ENCODE peak calls at places on chromosomes 3 and 15, in six cellular contexts. One of them, this sample, is unnamed.

GRCh38 chr15:68025860-68026424 is 28.2 kb upstream of the PIAS1 start:
- DNase-seq in pons: no peak
- DNase-seq in T-helper 1 cell: no peak
- DNase-seq in naive thymus-derived CD8-positive, alpha-beta T cell: no peak
- DNase-seq in stimulated activated effector memory CD8-positive, alpha-beta T cell treated with anti-CD3 and anti-CD28 coated beads, Interleukin-12 subunit alpha, Interleukin-12 subunit beta, amount 100 ng/mL, for 72 hours: no peak
- DNase-seq in GM06990: no peak
- DNase-seq in this sample: no peak

GRCh38 chr3:160538906-160539305 is 26.5 kb downstream of the KPNA4 start:
- DNase-seq in pons: no peak
- DNase-seq in T-helper 1 cell: no peak
- DNase-seq in naive thymus-derived CD8-positive, alpha-beta T cell: no peak
- DNase-seq in stimulated activated effector memory CD8-positive, alpha-beta T cell treated with anti-CD3 and anti-CD28 coated beads, Interleukin-12 subunit alpha, Interleukin-12 subunit beta, amount 100 ng/mL, for 72 hours: no peak
- DNase-seq in GM06990: no peak
- DNase-seq in this sample: no peak

GRCh38 chr15:66757030-66757429 is 55.0 kb downstream of the SMAD6 start:
- DNase-seq in pons: no peak
- DNase-seq in T-helper 1 cell: no peak
- DNase-seq in naive thymus-derived CD8-positive, alpha-beta T cell: no peak
- DNase-seq in stimulated activated effector memory CD8-positive, alpha-beta T cell treated with anti-CD3 and anti-CD28 coated beads, Interleukin-12 subunit alpha, Interleukin-12 subunit beta, amount 100 ng/mL, for 72 hours: no peak
- DNase-seq in GM06990: no peak
- DNase-seq in this sample: no peak

GRCh38 chr3:40317061-40317676 is 7.7 kb downstream of the EIF1B start:
- DNase-seq in pons: peak; percentile 82
- DNase-seq in T-helper 1 cell: peak; percentile 61
- DNase-seq in naive thymus-derived CD8-positive, alpha-beta T cell: no peak
- DNase-seq in stimulated activated effector memory CD8-positive, alpha-beta T cell treated with anti-CD3 and anti-CD28 coated beads, Interleukin-12 subunit alpha, Interleukin-12 subunit beta, amount 100 ng/mL, for 72 hours: peak; percentile 9
- DNase-seq in GM06990: peak; percentile 41
- DNase-seq in this sample: peak; percentile 77

GRCh38 chr15:63483521-63484371 is 20.6 kb upstream of the USP3 start:
- DNase-seq in pons: no peak
- DNase-seq in T-helper 1 cell: peak; percentile 66
- DNase-seq in naive thymus-derived CD8-positive, alpha-beta T cell: no peak
- DNase-seq in stimulated activated effector memory CD8-positive, alpha-beta T cell treated with anti-CD3 and anti-CD28 coated beads, Interleukin-12 subunit alpha, Interleukin-12 subunit beta, amount 100 ng/mL, for 72 hours: no peak
- DNase-seq in GM06990: peak; percentile 67
- DNase-seq in this sample: peak; percentile 87

GRCh38 chr15:42732095-42732827 is 4.7 kb downstream of the CDAN1 start:
- DNase-seq in pons: no peak
- DNase-seq in T-helper 1 cell: no peak
- DNase-seq in naive thymus-derived CD8-positive, alpha-beta T cell: no peak
- DNase-seq in stimulated activated effector memory CD8-positive, alpha-beta T cell treated with anti-CD3 and anti-CD28 coated beads, Interleukin-12 subunit alpha, Interleukin-12 subunit beta, amount 100 ng/mL, for 72 hours: no peak
- DNase-seq in GM06990: no peak
- DNase-seq in this sample: no peak

GRCh38 chr3:126491221-126492013 is 15.7 kb upstream of the ZXDC start:
- DNase-seq in pons: no peak
- DNase-seq in T-helper 1 cell: no peak
- DNase-seq in naive thymus-derived CD8-positive, alpha-beta T cell: no peak
- DNase-seq in stimulated activated effector memory CD8-positive, alpha-beta T cell treated with anti-CD3 and anti-CD28 coated beads, Interleukin-12 subunit alpha, Interleukin-12 subunit beta, amount 100 ng/mL, for 72 hours: no peak
- DNase-seq in GM06990: no peak
- DNase-seq in this sample: no peak

GRCh38 chr15:101296418-101297405 is 1.7 kb upstream of the SNRPA1 start:
- DNase-seq in pons: no peak
- DNase-seq in T-helper 1 cell: no peak
- DNase-seq in naive thymus-derived CD8-positive, alpha-beta T cell: no peak
- DNase-seq in stimulated activated effector memory CD8-positive, alpha-beta T cell treated with anti-CD3 and anti-CD28 coated beads, Interleukin-12 subunit alpha, Interleukin-12 subunit beta, amount 100 ng/mL, for 72 hours: no peak
- DNase-seq in GM06990: no peak
- DNase-seq in this sample: no peak

GRCh38 chr3:122921791-122922651 is 105.5 kb downstream of the SEMA5B start:
- DNase-seq in pons: no peak
- DNase-seq in T-helper 1 cell: peak; percentile 34
- DNase-seq in naive thymus-derived CD8-positive, alpha-beta T cell: no peak
- DNase-seq in stimulated activated effector memory CD8-positive, alpha-beta T cell treated with anti-CD3 and anti-CD28 coated beads, Interleukin-12 subunit alpha, Interleukin-12 subunit beta, amount 100 ng/mL, for 72 hours: no peak
- DNase-seq in GM06990: peak; percentile 56
- DNase-seq in this sample: peak; percentile 40

GRCh38 chr3:47082519-47082918 is 81.4 kb downstream of the SETD2 start:
- DNase-seq in pons: no peak
- DNase-seq in T-helper 1 cell: no peak
- DNase-seq in naive thymus-derived CD8-positive, alpha-beta T cell: no peak
- DNase-seq in stimulated activated effector memory CD8-positive, alpha-beta T cell treated with anti-CD3 and anti-CD28 coated beads, Interleukin-12 subunit alpha, Interleukin-12 subunit beta, amount 100 ng/mL, for 72 hours: no peak
- DNase-seq in GM06990: peak; percentile 37
- DNase-seq in this sample: peak; percentile 31

GRCh38 chr15:100703032-100703578 is 100.7 kb downstream of the ASB7 start:
- DNase-seq in pons: no peak
- DNase-seq in T-helper 1 cell: peak; percentile 61
- DNase-seq in naive thymus-derived CD8-positive, alpha-beta T cell: no peak
- DNase-seq in stimulated activated effector memory CD8-positive, alpha-beta T cell treated with anti-CD3 and anti-CD28 coated beads, Interleukin-12 subunit alpha, Interleukin-12 subunit beta, amount 100 ng/mL, for 72 hours: no peak
- DNase-seq in GM06990: peak; percentile 49
- DNase-seq in this sample: peak; percentile 91

GRCh38 chr3:117600666-117601065 is 891.1 kb downstream of the TUSC7 start:
- DNase-seq in pons: no peak
- DNase-seq in T-helper 1 cell: no peak
- DNase-seq in naive thymus-derived CD8-positive, alpha-beta T cell: no peak
- DNase-seq in stimulated activated effector memory CD8-positive, alpha-beta T cell treated with anti-CD3 and anti-CD28 coated beads, Interleukin-12 subunit alpha, Interleukin-12 subunit beta, amount 100 ng/mL, for 72 hours: no peak
- DNase-seq in GM06990: no peak
- DNase-seq in this sample: no peak

GRCh38 chr3:4716731-4717362 is 223.7 kb downstream of the ITPR1 start:
- DNase-seq in pons: no peak
- DNase-seq in T-helper 1 cell: no peak
- DNase-seq in naive thymus-derived CD8-positive, alpha-beta T cell: no peak
- DNase-seq in stimulated activated effector memory CD8-positive, alpha-beta T cell treated with anti-CD3 and anti-CD28 coated beads, Interleukin-12 subunit alpha, Interleukin-12 subunit beta, amount 100 ng/mL, for 72 hours: no peak
- DNase-seq in GM06990: no peak
- DNase-seq in this sample: no peak

GRCh38 chr3:195200010-195200822 is 70.7 kb downstream of the XXYLT1 start:
- DNase-seq in pons: no peak
- DNase-seq in T-helper 1 cell: no peak
- DNase-seq in naive thymus-derived CD8-positive, alpha-beta T cell: no peak
- DNase-seq in stimulated activated effector memory CD8-positive, alpha-beta T cell treated with anti-CD3 and anti-CD28 coated beads, Interleukin-12 subunit alpha, Interleukin-12 subunit beta, amount 100 ng/mL, for 72 hours: no peak
- DNase-seq in GM06990: no peak
- DNase-seq in this sample: no peak

GRCh38 chr3:65348596-65348995 is 660.8 kb upstream of the ADAMTS9 start:
- DNase-seq in pons: no peak
- DNase-seq in T-helper 1 cell: no peak
- DNase-seq in naive thymus-derived CD8-positive, alpha-beta T cell: no peak
- DNase-seq in stimulated activated effector memory CD8-positive, alpha-beta T cell treated with anti-CD3 and anti-CD28 coated beads, Interleukin-12 subunit alpha, Interleukin-12 subunit beta, amount 100 ng/mL, for 72 hours: no peak
- DNase-seq in GM06990: no peak
- DNase-seq in this sample: no peak

GRCh38 chr15:96746621-96747155 is 416.2 kb downstream of the NR2F2 start:
- DNase-seq in pons: no peak
- DNase-seq in T-helper 1 cell: no peak
- DNase-seq in naive thymus-derived CD8-positive, alpha-beta T cell: no peak
- DNase-seq in stimulated activated effector memory CD8-positive, alpha-beta T cell treated with anti-CD3 and anti-CD28 coated beads, Interleukin-12 subunit alpha, Interleukin-12 subunit beta, amount 100 ng/mL, for 72 hours: no peak
- DNase-seq in GM06990: no peak
- DNase-seq in this sample: no peak

GRCh38 chr3:66469220-66469640 is 31.6 kb downstream of the LRIG1 start:
- DNase-seq in pons: no peak
- DNase-seq in T-helper 1 cell: peak; percentile 79
- DNase-seq in naive thymus-derived CD8-positive, alpha-beta T cell: no peak
- DNase-seq in stimulated activated effector memory CD8-positive, alpha-beta T cell treated with anti-CD3 and anti-CD28 coated beads, Interleukin-12 subunit alpha, Interleukin-12 subunit beta, amount 100 ng/mL, for 72 hours: no peak
- DNase-seq in GM06990: peak; percentile 82
- DNase-seq in this sample: peak; percentile 86

GRCh38 chr15:53446376-53446775 is 313.1 kb downstream of the WDR72 start:
- DNase-seq in pons: no peak
- DNase-seq in T-helper 1 cell: no peak
- DNase-seq in naive thymus-derived CD8-positive, alpha-beta T cell: no peak
- DNase-seq in stimulated activated effector memory CD8-positive, alpha-beta T cell treated with anti-CD3 and anti-CD28 coated beads, Interleukin-12 subunit alpha, Interleukin-12 subunit beta, amount 100 ng/mL, for 72 hours: no peak
- DNase-seq in GM06990: no peak
- DNase-seq in this sample: no peak

GRCh38 chr3:46690798-46691197 is 2.7 kb downstream of the ALS2CL start:
- DNase-seq in pons: no peak
- DNase-seq in T-helper 1 cell: no peak
- DNase-seq in naive thymus-derived CD8-positive, alpha-beta T cell: no peak
- DNase-seq in stimulated activated effector memory CD8-positive, alpha-beta T cell treated with anti-CD3 and anti-CD28 coated beads, Interleukin-12 subunit alpha, Interleukin-12 subunit beta, amount 100 ng/mL, for 72 hours: no peak
- DNase-seq in GM06990: no peak
- DNase-seq in this sample: no peak

GRCh38 chr3:50913279-50913678 is 238.6 kb downstream of the DOCK3 start:
- DNase-seq in pons: no peak
- DNase-seq in T-helper 1 cell: no peak
- DNase-seq in naive thymus-derived CD8-positive, alpha-beta T cell: no peak
- DNase-seq in stimulated activated effector memory CD8-positive, alpha-beta T cell treated with anti-CD3 and anti-CD28 coated beads, Interleukin-12 subunit alpha, Interleukin-12 subunit beta, amount 100 ng/mL, for 72 hours: no peak
- DNase-seq in GM06990: no peak
- DNase-seq in this sample: no peak

GRCh38 chr3:123632161-123632655 is 47.4 kb upstream of the HACD2 start:
- DNase-seq in pons: no peak
- DNase-seq in T-helper 1 cell: no peak
- DNase-seq in naive thymus-derived CD8-positive, alpha-beta T cell: no peak
- DNase-seq in stimulated activated effector memory CD8-positive, alpha-beta T cell treated with anti-CD3 and anti-CD28 coated beads, Interleukin-12 subunit alpha, Interleukin-12 subunit beta, amount 100 ng/mL, for 72 hours: no peak
- DNase-seq in GM06990: no peak
- DNase-seq in this sample: no peak

GRCh38 chr15:48643236-48643635 is 2.3 kb downstream of the FBN1 start:
- DNase-seq in pons: peak; percentile 28
- DNase-seq in T-helper 1 cell: no peak
- DNase-seq in naive thymus-derived CD8-positive, alpha-beta T cell: no peak
- DNase-seq in stimulated activated effector memory CD8-positive, alpha-beta T cell treated with anti-CD3 and anti-CD28 coated beads, Interleukin-12 subunit alpha, Interleukin-12 subunit beta, amount 100 ng/mL, for 72 hours: no peak
- DNase-seq in GM06990: no peak
- DNase-seq in this sample: no peak

GRCh38 chr3:11507719-11508118 is 136.0 kb downstream of the VGLL4 start:
- DNase-seq in pons: no peak
- DNase-seq in T-helper 1 cell: no peak
- DNase-seq in naive thymus-derived CD8-positive, alpha-beta T cell: no peak
- DNase-seq in stimulated activated effector memory CD8-positive, alpha-beta T cell treated with anti-CD3 and anti-CD28 coated beads, Interleukin-12 subunit alpha, Interleukin-12 subunit beta, amount 100 ng/mL, for 72 hours: no peak
- DNase-seq in GM06990: no peak
- DNase-seq in this sample: no peak

GRCh38 chr3:194327030-194327413 is 24.1 kb downstream of the CPN2 start:
- DNase-seq in pons: no peak
- DNase-seq in T-helper 1 cell: no peak
- DNase-seq in naive thymus-derived CD8-positive, alpha-beta T cell: no peak
- DNase-seq in stimulated activated effector memory CD8-positive, alpha-beta T cell treated with anti-CD3 and anti-CD28 coated beads, Interleukin-12 subunit alpha, Interleukin-12 subunit beta, amount 100 ng/mL, for 72 hours: no peak
- DNase-seq in GM06990: no peak
- DNase-seq in this sample: no peak

GRCh38 chr15:68868296-68868695 is 47.6 kb upstream of the ANP32A start:
- DNase-seq in pons: no peak
- DNase-seq in T-helper 1 cell: no peak
- DNase-seq in naive thymus-derived CD8-positive, alpha-beta T cell: no peak
- DNase-seq in stimulated activated effector memory CD8-positive, alpha-beta T cell treated with anti-CD3 and anti-CD28 coated beads, Interleukin-12 subunit alpha, Interleukin-12 subunit beta, amount 100 ng/mL, for 72 hours: no peak
- DNase-seq in GM06990: no peak
- DNase-seq in this sample: no peak